ENCODE peak calls at places on chromosomes 13 and 19, in four cellular contexts. V is H9, T is neural progenitor cell, C is endodermal cell. K is an unnamed sample.

GRCh38 chr19:19300613-19301012 is 19.7 kb downstream of the SUGP1 start:
- DNase-seq in V (no peak), C (no peak), T (no peak), K (no peak)

GRCh38 chr13:53298426-53298825 is 269.8 kb downstream of the OLFM4 start:
- DNase-seq in T (no peak), C (no peak), V (no peak), K (no peak)

GRCh38 chr19:13766095-13766481 is 1.8 kb downstream of the MRI1 start:
- DNase-seq in C (no peak), T (no peak), V (no peak), K (no peak)

GRCh38 chr13:25415196-25415595 is 43.4 kb downstream of the ATP8A2 start:
- DNase-seq in T (no peak), V (no peak), C (no peak), K (no peak)

GRCh38 chr19:11736696-11737095 is 2.0 kb downstream of the ZNF823 start:
- DNase-seq in V (no peak), T (no peak), C (no peak), K (peak; percentile 31)

GRCh38 chr13:66558511-66558910 is 671.6 kb downstream of the PCDH9 start:
- DNase-seq in C (no peak), T (peak; percentile 33), V (no peak), K (no peak)

GRCh38 chr19:48090281-48090802 is 20.3 kb downstream of the PLA2G4C start:
- DNase-seq in T (no peak), C (no peak), V (no peak), K (peak; percentile 26)

GRCh38 chr13:28137556-28137955 is 789 bp upstream of the PAN3 start:
- DNase-seq in C (no peak), T (peak; percentile 26), V (no peak), K (peak; percentile 37)

GRCh38 chr19:7083076-7083956 is 13.8 kb downstream of the ZNF557 start:
- DNase-seq in C (peak; percentile 47), V (no peak), T (no peak), K (no peak)

GRCh38 chr13:98187155-98187726 is 10.2 kb upstream of the RNF113B start:
- DNase-seq in T (no peak), C (no peak), V (no peak), K (no peak)

GRCh38 chr19:50492303-50493052 is 15.8 kb upstream of the GARIN5A start:
- DNase-seq in T (peak; percentile 24), C (peak; percentile 69), V (peak; percentile 39), K (no peak)

GRCh38 chr19:11131471-11131870 is 24.1 kb downstream of the SPC24 start:
- DNase-seq in V (no peak), C (no peak), T (no peak), K (no peak)

GRCh38 chr19:40810160-40810559 is 11.2 kb downstream of the EGLN2 start:
- DNase-seq in T (no peak), C (peak; percentile 60), V (no peak), K (no peak)

GRCh38 chr13:69882451-69882850 is 225.2 kb upstream of the ATXN8OS start:
- DNase-seq in V (no peak), T (no peak), C (no peak), K (no peak)

GRCh38 chr13:69374036-69374435 is 733.6 kb upstream of the ATXN8OS start:
- DNase-seq in T (no peak), V (no peak), C (no peak), K (no peak)

GRCh38 chr19:40348961-40349507 is 539 bp downstream of the PLD3 start:
- DNase-seq in C (peak; percentile 54), V (no peak), T (peak; percentile 39), K (no peak)

DNA sequence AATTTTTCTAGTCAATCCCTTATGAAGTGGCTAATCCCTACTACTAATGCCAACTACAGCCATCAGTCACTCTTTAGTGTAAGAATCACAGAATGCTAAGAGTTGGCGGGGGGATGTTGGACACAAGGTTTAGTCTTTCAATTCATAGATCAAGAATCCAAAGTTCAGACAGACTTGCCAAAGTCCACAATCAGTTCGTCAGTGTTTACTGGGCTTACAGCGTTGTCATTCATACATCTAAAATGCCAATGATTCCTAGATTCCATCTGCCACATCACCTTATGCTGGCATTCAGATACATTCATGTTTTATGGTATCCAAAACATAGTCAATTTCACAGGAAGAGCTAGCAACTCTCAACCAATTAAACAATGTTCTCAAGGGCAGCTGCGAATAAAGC is 18.1 kb downstream of the RCBTB2 start:
- DNase-seq in V (no peak), T (no peak), C (no peak), K (no peak)
- H3K27ac ChIP-seq in V (no peak overlapping the region), T (no peak overlapping the region), C (no peak overlapping the region), K (no peak overlapping the region)

DNA sequence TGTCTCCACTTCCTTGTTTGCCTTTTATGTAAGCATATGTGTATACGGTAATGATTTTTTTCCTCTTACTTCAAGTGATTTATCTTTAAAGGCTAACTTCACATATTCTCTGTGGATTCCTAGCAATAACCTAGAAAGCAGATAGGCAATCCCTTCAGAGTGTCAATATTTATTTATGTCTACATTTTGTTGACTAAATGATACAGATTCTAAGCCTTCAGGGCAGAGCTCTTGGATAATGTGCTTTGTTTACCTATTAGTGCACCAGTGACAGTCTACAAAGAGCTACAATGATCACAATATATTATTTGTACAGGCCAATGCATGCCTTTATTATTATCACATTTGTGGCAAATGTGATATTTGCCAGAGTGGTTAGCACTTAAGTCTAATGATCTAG is 406.2 kb downstream of the EFNB2 start:
- DNase-seq in V (no peak), T (no peak), C (no peak), K (no peak)
- H3K9ac ChIP-seq in V (no peak overlapping the region), T (no peak overlapping the region), C (no peak overlapping the region), K (no peak overlapping the region)

GRCh38 chr19:39167461-39168257 is 29.1 kb upstream of the NCCRP1 start:
- DNase-seq in T (no peak), C (peak; percentile 70), V (no peak), K (peak; percentile 64)
- H3K27ac ChIP-seq in T (peak overlapping the region; percentile 11), C (no peak overlapping the region), V (no peak overlapping the region), K (no peak overlapping the region)

DNA sequence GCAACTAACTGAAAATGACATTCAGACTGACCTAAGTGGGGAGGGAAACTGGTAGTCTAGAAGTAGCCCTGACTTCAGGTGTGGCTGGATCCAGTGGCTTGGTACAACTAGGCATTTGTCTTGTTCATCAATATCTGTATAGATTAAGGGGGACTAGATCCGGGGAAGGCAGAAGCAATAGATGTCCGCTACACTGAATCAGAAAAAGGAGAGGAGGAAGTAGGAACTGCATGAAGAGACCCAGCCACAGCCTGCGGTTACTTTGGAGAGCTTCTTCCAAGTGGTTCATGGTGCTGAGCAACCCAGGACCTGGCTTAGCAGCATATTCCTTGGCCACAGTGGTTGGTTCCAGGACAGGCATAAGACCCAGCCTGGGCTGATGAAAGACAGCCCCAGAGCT is 9.9 kb upstream of the PRODH2 start:
- DNase-seq in T (no peak), C (no peak), V (no peak), K (no peak)
- H3K9ac ChIP-seq in T (no peak overlapping the region), C (no peak overlapping the region), V (no peak overlapping the region), K (no peak overlapping the region)

GRCh38 chr13:24006520-24007248 is 109.4 kb upstream of the C1QTNF9B start:
- DNase-seq in C (no peak), V (no peak), T (no peak), K (no peak)

GRCh38 chr13:24005711-24006281 is 108.5 kb upstream of the C1QTNF9B start:
- DNase-seq in C (no peak), T (no peak), V (no peak), K (no peak)

GRCh38 chr13:24004142-24004541 is 106.8 kb upstream of the C1QTNF9B start:
- DNase-seq in C (no peak), T (no peak), V (no peak), K (no peak)

GRCh38 chr13:24002206-24002815 is 105.0 kb upstream of the C1QTNF9B start:
- DNase-seq in C (peak; percentile 28), T (no peak), V (no peak), K (no peak)

GRCh38 chr13:24004971-24005370 is 107.7 kb upstream of the C1QTNF9B start:
- DNase-seq in T (no peak), C (no peak), V (no peak), K (no peak)
- H3K27ac ChIP-seq in T (no peak overlapping the region), C (peak overlapping the region; percentile 82), V (no peak overlapping the region), K (no peak overlapping the region)

GRCh38 chr19:54654447-54655321 is 8.1 kb upstream of the LILRB4 start:
- DNase-seq in V (no peak), T (no peak), C (no peak), K (no peak)
- H3K9ac ChIP-seq in V (no peak overlapping the region), T (no peak overlapping the region), C (no peak overlapping the region), K (no peak overlapping the region)

K was measured in colonic mucosa.